ENCODE peak calls at places on chromosomes 2 and 18, in four cellular contexts. E, H, C and N are unnamed samples.

GRCh38 chr18:39215920-39216319 is 1650.3 kb upstream of the CELF4 start:
- DNase-seq in H (no peak), C (no peak), E (no peak), N (no peak)

GRCh38 chr2:50491541-50492114 is 540.3 kb downstream of the NRXN1 start:
- DNase-seq in E (peak), C (no peak), H (peak), N (no peak)

GRCh38 chr2:172588931-172589330 is 33.0 kb downstream of the PDK1 start:
- DNase-seq in C (no peak), E (no peak), H (no peak), N (no peak)

GRCh38 chr2:50995610-50996009 is 36.3 kb downstream of the NRXN1 start:
- DNase-seq in H (no peak), C (no peak), E (no peak), N (no peak)

GRCh38 chr2:41735446-41735845 is 312.4 kb upstream of the PKDCC start:
- DNase-seq in C (no peak), E (no peak), H (no peak), N (no peak)

GRCh38 chr2:85601771-85602475 is 575 bp downstream of the TMEM150A start:
- DNase-seq in C (peak), H (no peak), E (no peak), N (no peak)

GRCh38 chr2:44443510-44443909 is 81.8 kb downstream of the CAMKMT start:
- DNase-seq in C (no peak), H (no peak), E (no peak), N (no peak)

GRCh38 chr2:224793961-224794360 is 77.8 kb upstream of the CCDC195 start:
- DNase-seq in E (no peak), C (no peak), H (no peak), N (no peak)

GRCh38 chr2:181891966-181892794 is 650 bp downstream of the ITPRID2 start:
- DNase-seq in H (peak), E (peak), C (peak), N (no peak)
- TF ChIP-seq POLR2A in H (peak), E (peak), C (peak), N (peak)

DNA sequence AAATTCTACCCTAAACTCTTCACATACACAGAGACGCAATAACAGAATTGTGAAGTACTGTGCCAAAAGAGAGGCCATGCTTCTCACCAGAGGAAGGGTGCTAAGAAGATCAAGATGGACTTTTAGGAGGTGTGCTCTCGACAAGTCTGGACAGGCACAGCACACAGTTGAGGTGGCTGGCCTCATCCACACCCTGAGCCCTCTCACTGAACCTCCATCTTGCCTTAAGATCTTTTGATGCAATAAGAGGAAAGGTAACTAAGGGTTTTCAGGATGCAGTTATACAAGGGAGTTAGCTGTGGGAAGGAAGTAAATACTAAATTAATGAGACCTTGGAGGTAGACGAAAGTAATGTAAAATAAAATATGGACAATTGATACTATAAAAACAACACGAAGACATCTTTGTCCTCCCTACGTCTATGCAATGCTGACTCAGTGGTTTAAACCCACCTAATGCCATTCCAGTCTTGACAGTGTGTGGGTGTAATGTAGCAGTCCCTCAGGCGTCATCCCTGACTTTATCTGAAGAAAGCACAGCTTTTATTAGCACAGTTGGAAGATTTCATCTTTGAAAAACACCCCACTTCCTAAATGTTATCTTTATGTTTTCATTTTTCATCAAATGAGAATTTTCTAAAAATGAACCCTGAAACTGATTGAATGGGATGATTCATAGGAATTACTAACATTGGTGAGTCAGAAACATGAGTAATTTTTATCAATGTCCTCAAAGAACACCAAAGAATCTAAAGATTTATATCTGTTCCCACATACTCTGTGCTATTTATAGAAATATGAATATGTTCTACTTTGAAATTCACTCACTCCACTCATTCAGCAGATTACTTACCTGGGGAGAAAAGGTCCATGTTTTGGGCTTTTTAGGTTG is 34.0 kb upstream of the MALL start:
- DNase-seq in E (peak), C (no peak), H (peak), N (peak)
- TF ChIP-seq POLR2A in E (no peak), C (no peak), H (no peak), N (no peak)

GRCh38 chr2:239399404-239399999 is 1.3 kb downstream of the HDAC4 start:
- DNase-seq in E (peak), H (peak), C (peak), N (peak)
- TF ChIP-seq POLR2A in E (no peak), H (no peak), C (no peak), N (no peak)

DNA sequence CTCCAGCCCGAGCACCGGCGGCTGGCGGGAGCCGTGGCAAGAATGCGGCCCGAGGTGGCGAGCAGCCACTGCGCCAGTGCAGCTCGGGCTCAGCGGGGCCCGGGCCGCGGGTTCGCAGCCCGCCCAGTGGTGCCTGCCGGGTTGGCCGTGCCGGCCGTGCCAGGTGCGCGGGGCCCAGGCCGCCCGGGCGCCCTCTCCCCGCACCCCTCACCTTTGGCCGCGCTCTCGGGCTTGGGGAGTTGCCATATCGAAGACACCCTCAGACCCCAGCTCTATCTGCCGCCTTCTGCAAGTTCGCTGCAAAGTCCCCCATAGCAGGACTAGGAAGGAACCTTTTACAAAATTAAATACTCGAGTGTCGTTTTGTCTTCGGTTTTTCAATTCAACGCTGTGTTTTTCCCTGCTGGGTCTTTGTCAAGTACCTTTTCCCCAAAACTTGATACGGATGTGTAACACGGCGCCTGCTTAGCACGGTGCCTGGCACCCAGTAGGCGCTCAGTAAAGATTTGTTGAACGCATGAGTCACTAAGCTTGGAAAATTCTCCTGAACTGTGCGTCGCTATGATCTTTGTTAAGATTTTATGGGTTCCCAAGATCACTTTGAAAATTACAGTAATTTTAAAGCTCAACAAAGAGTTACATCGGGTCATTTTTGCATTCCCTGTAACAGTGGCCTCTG is 657 bp downstream of the STRADB start:
- DNase-seq in C (no peak), E (no peak), H (peak), N (no peak)
- TF ChIP-seq POLR2A in C (no peak), E (no peak), H (no peak), N (no peak)

GRCh38 chr2:27050996-27051901 is at the start of gene AGBL5:
- DNase-seq in H (peak), C (peak), E (peak), N (peak)
- TF ChIP-seq POLR2A in H (peak), C (peak), E (peak), N (peak)

GRCh38 chr2:101887328-101887727 is 104.4 kb upstream of the IL1R2 start:
- DNase-seq in C (no peak), H (no peak), E (no peak), N (no peak)
- TF ChIP-seq POLR2A in C (no peak), H (no peak), E (no peak), N (no peak)

DNA sequence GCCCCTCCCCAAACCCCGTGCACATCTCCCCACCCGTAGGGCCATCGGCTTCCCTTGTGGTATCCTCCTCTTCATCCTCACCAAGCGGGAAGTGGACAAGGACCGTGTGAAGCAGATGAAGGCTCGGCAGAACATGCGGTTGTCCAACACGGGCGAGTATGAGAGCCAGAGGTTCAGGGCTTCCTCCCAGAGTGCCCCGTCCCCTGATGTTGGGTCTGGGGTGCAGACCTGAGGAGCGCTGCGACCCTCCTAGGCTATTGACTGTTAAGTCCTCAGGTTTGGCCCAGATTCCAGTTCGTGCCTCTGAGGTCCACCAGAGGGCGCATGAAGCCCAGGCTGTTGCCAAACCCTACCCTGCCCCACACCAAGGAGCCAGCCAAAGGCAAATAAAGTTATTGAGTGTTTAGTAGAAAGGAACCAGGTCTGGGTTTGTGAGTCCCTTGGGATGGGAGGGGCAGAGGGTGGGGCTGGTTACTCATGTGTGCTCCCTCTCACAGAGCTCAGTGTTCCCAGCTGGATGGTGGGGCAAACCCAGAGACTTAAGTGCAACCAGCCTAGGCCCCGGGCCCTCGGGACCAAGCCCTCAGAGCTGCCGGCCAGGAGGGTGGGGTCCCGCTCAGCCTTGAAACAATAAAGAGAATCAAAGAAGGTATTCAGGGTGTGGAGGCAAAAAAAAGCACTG is 2.4 kb downstream of the PNKD start:
- DNase-seq in H (peak), E (peak), C (peak), N (peak)
- TF ChIP-seq POLR2A in H (no peak), E (no peak), C (no peak), N (no peak)

GRCh38 chr2:70144443-70145167 is 46.2 kb downstream of the C2orf42 start:
- DNase-seq in H (peak), E (no peak), C (no peak), N (no peak)

GRCh38 chr2:70143314-70144150 is 47.3 kb downstream of the C2orf42 start:
- DNase-seq in E (no peak), C (peak), H (peak), N (peak)

GRCh38 chr2:70141754-70142589 is 48.8 kb downstream of the C2orf42 start:
- DNase-seq in C (peak), E (peak), H (peak), N (peak)

GRCh38 chr2:70140978-70141753 is 49.7 kb downstream of the C2orf42 start:
- DNase-seq in E (no peak), H (peak), C (peak), N (no peak)

DNA sequence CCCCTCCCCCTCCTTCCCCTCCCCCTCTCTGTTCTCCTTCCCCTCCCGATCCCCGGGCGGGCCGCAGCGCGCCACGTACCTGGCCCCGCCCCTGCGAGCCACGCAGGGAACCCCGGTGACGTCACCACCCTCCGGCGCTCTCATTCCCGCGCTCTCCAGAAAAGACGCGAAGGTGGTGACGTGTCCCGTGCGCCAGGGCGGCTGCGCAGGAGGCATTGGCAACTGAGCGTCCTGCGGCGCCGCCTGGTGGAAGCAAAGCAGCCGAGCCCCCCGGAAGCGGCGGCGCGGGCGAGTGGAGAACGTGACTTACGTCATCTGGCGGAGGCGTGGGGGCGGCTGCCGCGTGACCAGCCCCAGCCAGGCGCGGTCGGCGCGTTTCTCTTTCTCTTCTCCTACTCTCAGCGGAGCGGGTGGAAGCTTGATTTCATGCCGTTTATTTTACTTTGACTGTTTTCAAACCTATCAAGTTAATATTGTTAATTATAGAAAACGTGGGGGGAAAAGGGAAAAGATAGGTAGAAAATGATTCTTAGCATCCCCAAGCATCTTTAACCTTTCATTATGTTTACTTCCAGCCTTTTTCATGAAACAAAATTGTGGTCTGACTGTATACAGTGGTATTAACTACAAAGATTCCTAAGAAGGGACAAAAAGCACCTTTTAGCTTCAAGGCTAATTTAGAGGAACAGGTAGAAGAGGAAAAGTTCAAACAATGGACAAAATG is 48.1 kb downstream of the C2orf42 start:
- DNase-seq in C (peak), E (peak), H (peak), N (peak)
- TF ChIP-seq POLR2A in C (peak), E (peak), H (peak), N (peak)